ENCODE peak calls at places on chromosomes 3 and 15, in nine cellular contexts. T is aorta, I is hepatic stellate cell, L is T-cell, J is pancreas, R is midbrain, Z is amniotic epithelial cell, M is MCF 10A, W is activated T-helper 1 cell treated with Interleukin-2 at 50 U/mL for 16 hours. P is an unnamed sample.
A peak's percentile ranks its signal among the peaks of the same experiment; 100 is the strongest.

GRCh38 chr3:18474202-18474601 is 49.1 kb upstream of the SATB1 start:
- DNase-seq in T (no peak), I (no peak), L (no peak), J (no peak), R (no peak), Z (no peak), M (no peak), W (no peak), P (no peak)

GRCh38 chr3:160643994-160644393 is 33.0 kb upstream of the ARL14 start:
- DNase-seq in T (no peak), I (no peak), L (no peak), J (no peak), R (no peak), Z (no peak), M (peak; percentile 34), W (no peak), P (no peak)

GRCh38 chr3:32819581-32820348 is 2.0 kb downstream of the TRIM71 start:
- DNase-seq in T (peak; percentile 68), I (no peak), L (no peak), J (no peak), R (no peak), Z (no peak), M (no peak), W (no peak), P (no peak)

GRCh38 chr3:153221748-153222162 is 59.7 kb downstream of the RAP2B start:
- DNase-seq in T (no peak), I (peak; percentile 87), L (peak; percentile 75), J (peak; percentile 6), R (peak; percentile 29), Z (peak; percentile 100), M (peak; percentile 89), W (peak; percentile 72), P (no peak)

GRCh38 chr3:185270262-185270955 is 16.6 kb upstream of the EHHADH start:
- DNase-seq in T (no peak), I (peak; percentile 67), L (no peak), J (no peak), R (peak; percentile 13), Z (peak; percentile 36), M (peak; percentile 41), W (no peak), P (no peak)

GRCh38 chr3:100264242-100264641 is 3.5 kb downstream of the TBC1D23 start:
- DNase-seq in T (no peak), I (no peak), L (no peak), J (no peak), R (no peak), Z (no peak), M (no peak), W (no peak), P (no peak)

GRCh38 chr15:85496551-85497545 is 116.4 kb downstream of the AKAP13 start:
- DNase-seq in T (no peak), I (no peak), L (no peak), J (no peak), R (no peak), Z (no peak), M (no peak), W (no peak), P (no peak)

GRCh38 chr3:195221015-195221853 is 49.7 kb downstream of the XXYLT1 start:
- DNase-seq in T (peak; percentile 87), I (no peak), L (no peak), J (no peak), R (peak; percentile 31), Z (peak; percentile 78), M (no peak), W (no peak), P (no peak)

GRCh38 chr3:159741281-159741680 is 247.4 kb upstream of the IL12A start:
- DNase-seq in T (no peak), I (no peak), L (no peak), J (no peak), R (no peak), Z (no peak), M (no peak), W (no peak), P (no peak)

GRCh38 chr15:65829150-65829764 is 37.2 kb upstream of the DENND4A start:
- DNase-seq in T (no peak), I (no peak), L (peak; percentile 23), J (no peak), R (no peak), Z (peak; percentile 41), M (peak; percentile 54), W (no peak), P (no peak)

GRCh38 chr3:126106336-126107202 is 22.6 kb upstream of the SLC41A3 start:
- DNase-seq in T (no peak), I (no peak), L (no peak), J (no peak), R (no peak), Z (no peak), M (no peak), W (no peak), P (no peak)

GRCh38 chr3:52196977-52197376 is 983 bp upstream of the ALAS1 start:
- DNase-seq in T (no peak), I (no peak), L (no peak), J (no peak), R (no peak), Z (no peak), M (peak; percentile 45), W (no peak), P (no peak)

GRCh38 chr3:45153658-45154437 is 7.7 kb upstream of the CDCP1 start:
- DNase-seq in T (no peak), I (no peak), L (no peak), J (no peak), R (no peak), Z (peak; percentile 93), M (no peak), W (no peak), P (no peak)

GRCh38 chr15:28963711-28964081 is 77.9 kb downstream of the APBA2 start:
- DNase-seq in T (no peak), I (no peak), L (no peak), J (no peak), R (no peak), Z (no peak), M (no peak), W (no peak), P (no peak)

GRCh38 chr15:93265046-93265658 is 176.1 kb upstream of the RGMA start:
- DNase-seq in T (no peak), I (no peak), L (no peak), J (no peak), R (no peak), Z (no peak), M (peak; percentile 8), W (no peak), P (no peak)

GRCh38 chr15:26757156-26757555 is 15.7 kb downstream of the GABRB3 start:
- DNase-seq in T (no peak), I (no peak), L (no peak), J (no peak), R (no peak), Z (no peak), M (no peak), W (no peak), P (no peak)

GRCh38 chr3:69867941-69868505 is 128.8 kb downstream of the MITF start:
- DNase-seq in T (no peak), I (no peak), L (no peak), J (no peak), R (no peak), Z (peak; percentile 75), M (no peak), W (no peak), P (no peak)

GRCh38 chr3:42664443-42664814 is 10.9 kb downstream of the ZBTB47 start:
- DNase-seq in T (no peak), I (no peak), L (no peak), J (no peak), R (no peak), Z (no peak), M (no peak), W (no peak), P (no peak)

GRCh38 chr3:2967851-2968250 is 142.3 kb downstream of the IL5RA start:
- DNase-seq in T (no peak), I (no peak), L (no peak), J (no peak), R (no peak), Z (no peak), M (no peak), W (no peak), P (no peak)

GRCh38 chr3:170712336-170712735 is 126.5 kb upstream of the SLC7A14 start:
- DNase-seq in T (no peak), I (no peak), L (no peak), J (no peak), R (no peak), Z (peak; percentile 48), M (no peak), W (no peak), P (no peak)

GRCh38 chr15:31427411-31427810 is 100.8 kb downstream of the KLF13 start:
- DNase-seq in T (no peak), I (no peak), L (no peak), J (no peak), R (no peak), Z (peak; percentile 60), M (peak; percentile 53), W (no peak), P (no peak)

GRCh38 chr15:41495736-41496599 is 2.3 kb downstream of the ITPKA start:
- DNase-seq in T (no peak), I (no peak), L (no peak), J (peak; percentile 65), R (no peak), Z (no peak), M (no peak), W (no peak), P (no peak)

GRCh38 chr15:64892850-64893403 is 18.8 kb upstream of the ANKDD1A start:
- DNase-seq in T (no peak), I (no peak), L (no peak), J (no peak), R (no peak), Z (no peak), M (no peak), W (no peak), P (no peak)

GRCh38 chr3:132654190-132654589 is 5.4 kb downstream of the ACAD11 start:
- DNase-seq in T (no peak), I (no peak), L (no peak), J (no peak), R (no peak), Z (peak; percentile 53), M (no peak), W (no peak), P (no peak)

GRCh38 chr3:146161725-146162047 is 702 bp upstream of the PLOD2 start:
- DNase-seq in T (no peak), I (no peak), L (no peak), J (peak; percentile 38), R (no peak), Z (peak; percentile 73), M (peak; percentile 52), W (no peak), P (no peak)

GRCh38 chr15:79978260-79978659 is 7.3 kb upstream of the BCL2A1 start:
- DNase-seq in T (no peak), I (no peak), L (no peak), J (no peak), R (no peak), Z (no peak), M (no peak), W (no peak), P (no peak)

GRCh38 chr3:28226020-28226419 is 15.4 kb upstream of the CMC1 start:
- DNase-seq in T (no peak), I (no peak), L (no peak), J (no peak), R (no peak), Z (no peak), M (no peak), W (no peak), P (no peak)

GRCh38 chr15:80936288-80937078 is 53.1 kb downstream of the MESD start:
- DNase-seq in T (no peak), I (no peak), L (no peak), J (no peak), R (no peak), Z (no peak), M (no peak), W (no peak), P (no peak)

GRCh38 chr3:32313723-32314473 is 75.4 kb downstream of the CMTM8 start:
- DNase-seq in T (no peak), I (no peak), L (no peak), J (no peak), R (no peak), Z (peak; percentile 37), M (peak; percentile 64), W (no peak), P (no peak)

GRCh38 chr3:30187366-30187765 is 419.0 kb upstream of the TGFBR2 start:
- DNase-seq in T (no peak), I (no peak), L (no peak), J (no peak), R (no peak), Z (no peak), M (no peak), W (no peak), P (no peak)

GRCh38 chr15:85671156-85671555 is 123.6 kb downstream of the KLHL25 start:
- DNase-seq in T (no peak), I (no peak), L (no peak), J (no peak), R (no peak), Z (peak; percentile 39), M (no peak), W (no peak), P (no peak)